ENCODE peak calls at places on chromosomes 12 and 14, in eight cellular contexts. S is hypothalamus; P is NCI-H2029 treated with DMSO at 0.1 percent for 48 hours; K is NCI-H1105 treated with DMSO at 0.1 percent for 48 hours; R is amniotic stem cell; I is AG04450; B is M059J; G is naive thymus-derived CD8-positive, alpha-beta T cell. V is an unnamed sample.

GRCh38 chr14:83828406-83828805 is 1701.5 kb upstream of the FLRT2 start:
- DNase-seq in S (no peak), P (no peak), K (no peak), R (no peak), I (no peak), B (no peak), G (no peak), V (no peak)

GRCh38 chr12:69556383-69556782 is 28.9 kb upstream of the CCT2 start:
- DNase-seq in S (no peak), P (no peak), K (no peak), R (no peak), I (no peak), B (no peak), G (no peak), V (no peak)

GRCh38 chr14:101714394-101714793 is 47.1 kb upstream of the PPP2R5C start:
- DNase-seq in S (no peak), P (no peak), K (no peak), R (no peak), I (no peak), B (no peak), G (no peak), V (no peak)

GRCh38 chr12:73863541-73863940 is 674.1 kb upstream of the ATXN7L3B start:
- DNase-seq in S (no peak), P (no peak), K (no peak), R (no peak), I (no peak), B (peak), G (no peak), V (no peak)

GRCh38 chr12:69570000-69570516 is 15.2 kb upstream of the CCT2 start:
- DNase-seq in S (no peak), P (no peak), K (no peak), R (no peak), I (no peak), B (peak), G (no peak), V (no peak)

GRCh38 chr12:65586796-65587195 is 237.5 kb upstream of the HMGA2 start:
- DNase-seq in S (no peak), P (no peak), K (peak), R (no peak), I (no peak), B (peak), G (no peak), V (no peak)

GRCh38 chr14:90829677-90830076 is 13.4 kb upstream of the TTC7B start:
- DNase-seq in S (no peak), P (no peak), K (no peak), R (no peak), I (no peak), B (no peak), G (no peak), V (no peak)

GRCh38 chr12:76586764-76587395 is 27.3 kb upstream of the OSBPL8 start:
- DNase-seq in S (no peak), P (no peak), K (peak), R (no peak), I (peak), B (peak), G (peak), V (peak)

GRCh38 chr14:22265319-22266140 is 323.5 kb downstream of the DAD1 start:
- DNase-seq in S (no peak), P (no peak), K (no peak), R (no peak), I (no peak), B (no peak), G (no peak), V (no peak)

GRCh38 chr14:91374287-91374880 is 43.2 kb downstream of the CCDC88C start:
- DNase-seq in S (no peak), P (no peak), K (no peak), R (no peak), I (no peak), B (peak), G (no peak), V (no peak)

V was measured in T-cell.